ENCODE peak calls at places on chromosome 13, in six cellular contexts. S, I, A, Z, W and Q are unnamed samples.

GRCh38 chr13:20197361-20197834 is 4.7 kb upstream of the GJB2 start:
- DNase-seq in I (peak; percentile 53), W (peak; percentile 56), S (peak; percentile 83), A (no peak), Z (peak; percentile 59), Q (peak; percentile 86)

GRCh38 chr13:113451951-113452421 is 1.3 kb downstream of the ADPRHL1 start:
- DNase-seq in W (no peak), Z (no peak), S (no peak), I (no peak), A (no peak), Q (no peak)

GRCh38 chr13:38785490-38785889 is 98.6 kb downstream of the FREM2 start:
- DNase-seq in W (no peak), Z (no peak), A (no peak), I (no peak), S (no peak), Q (no peak)

GRCh38 chr13:46015374-46015773 is 37.2 kb downstream of the ZC3H13 start:
- DNase-seq in W (no peak), S (no peak), I (no peak), A (no peak), Z (no peak), Q (no peak)

GRCh38 chr13:111515648-111516047 is 195.2 kb downstream of the TEX29 start:
- DNase-seq in W (no peak), S (no peak), Z (no peak), I (no peak), A (no peak), Q (no peak)

GRCh38 chr13:113978741-113979481 is 5.0 kb upstream of the C13orf46 start:
- DNase-seq in Z (no peak), W (no peak), S (no peak), A (no peak), I (no peak), Q (no peak)

GRCh38 chr13:95067303-95067702 is 233.9 kb downstream of the ABCC4 start:
- DNase-seq in A (no peak), I (no peak), S (peak; percentile 61), Z (no peak), W (peak; percentile 46), Q (no peak)

GRCh38 chr13:20901668-20902437 is 693 bp downstream of the XPO4 start:
- DNase-seq in S (peak; percentile 55), A (no peak), W (peak; percentile 13), Z (peak; percentile 47), I (peak; percentile 74), Q (peak; percentile 82)

GRCh38 chr13:103328899-103329298 is 262.7 kb upstream of the SLC10A2 start:
- DNase-seq in Z (no peak), I (no peak), A (no peak), S (no peak), W (no peak), Q (no peak)

GRCh38 chr13:40533072-40533471 is 133.4 kb downstream of the FOXO1 start:
- DNase-seq in Z (no peak), I (no peak), W (no peak), S (no peak), A (no peak), Q (no peak)

GRCh38 chr13:40534456-40534855 is 132.0 kb downstream of the FOXO1 start:
- DNase-seq in S (no peak), A (no peak), I (no peak), W (no peak), Z (no peak), Q (no peak)

GRCh38 chr13:40536443-40537113 is 129.9 kb downstream of the FOXO1 start:
- DNase-seq in Z (no peak), I (no peak), S (peak; percentile 12), W (no peak), A (peak; percentile 11), Q (peak; percentile 86)

GRCh38 chr13:40537146-40537895 is 129.1 kb downstream of the FOXO1 start:
- DNase-seq in Z (no peak), I (no peak), S (no peak), W (no peak), A (no peak), Q (no peak)

DNA sequence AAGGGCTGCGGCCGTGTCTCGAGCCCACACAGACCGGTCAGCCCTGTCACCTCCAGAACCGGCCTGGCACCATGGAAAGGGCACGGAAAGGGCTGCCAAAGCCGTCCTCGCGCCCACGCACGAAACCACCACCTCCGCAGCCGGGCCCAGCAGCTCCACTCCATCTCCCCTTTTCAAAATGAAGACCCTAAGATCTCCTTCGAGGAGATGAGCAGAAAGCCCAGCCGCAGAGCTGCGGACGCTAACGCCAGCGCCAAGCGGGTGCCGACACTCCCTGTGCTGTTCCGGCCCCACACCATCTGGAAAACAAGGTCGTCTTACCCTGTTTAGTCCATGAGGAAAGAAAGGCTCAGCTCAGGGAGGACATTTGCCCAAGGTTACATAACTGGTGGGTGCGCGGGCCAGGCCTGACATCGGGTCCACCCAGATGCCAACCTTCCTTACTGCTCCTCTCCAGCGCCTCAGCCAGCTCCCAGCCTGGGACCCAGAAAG is 131.1 kb downstream of the FOXO1 start:
- DNase-seq in I (no peak), S (no peak), A (no peak), Z (no peak), W (no peak), Q (no peak)
- H3K4me2 ChIP-seq in I (no peak overlapping the region), S (no peak overlapping the region), A (no peak overlapping the region), Z (no peak overlapping the region), W (no peak overlapping the region), Q (no peak overlapping the region)

DNA sequence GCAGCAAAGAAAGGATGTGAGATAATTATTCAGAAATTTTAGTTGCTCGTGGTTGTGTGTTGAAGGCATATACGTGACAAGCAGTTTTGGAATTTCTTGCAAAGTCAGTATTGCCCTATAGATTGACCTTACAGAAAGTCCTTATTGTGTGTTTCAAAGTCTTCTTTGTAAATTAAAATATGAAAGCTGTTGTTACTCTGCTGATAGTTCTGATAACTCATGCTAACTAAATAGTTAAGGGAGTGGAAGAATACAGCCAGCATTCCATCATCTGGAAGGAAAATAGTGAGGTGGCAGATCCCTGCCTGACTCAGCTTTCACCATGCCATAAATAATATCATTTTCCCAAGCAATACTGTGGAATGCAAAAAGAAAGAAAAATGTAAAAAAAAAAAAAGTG is 27.2 kb downstream of the WASF3 start:
- DNase-seq in Z (no peak), A (no peak), I (no peak), S (peak; percentile 18), W (peak; percentile 85), Q (no peak)
- H3K4me2 ChIP-seq in Z (peak overlapping the region; percentile 56), A (no peak overlapping the region), I (peak overlapping the region; percentile 64), S (no peak overlapping the region), W (peak overlapping the region; percentile 71), Q (no peak overlapping the region)

GRCh38 chr13:75016225-75016624 is 465.7 kb downstream of the TBC1D4 start:
- DNase-seq in S (peak; percentile 58), W (no peak), A (no peak), Z (no peak), I (no peak), Q (no peak)

DNA sequence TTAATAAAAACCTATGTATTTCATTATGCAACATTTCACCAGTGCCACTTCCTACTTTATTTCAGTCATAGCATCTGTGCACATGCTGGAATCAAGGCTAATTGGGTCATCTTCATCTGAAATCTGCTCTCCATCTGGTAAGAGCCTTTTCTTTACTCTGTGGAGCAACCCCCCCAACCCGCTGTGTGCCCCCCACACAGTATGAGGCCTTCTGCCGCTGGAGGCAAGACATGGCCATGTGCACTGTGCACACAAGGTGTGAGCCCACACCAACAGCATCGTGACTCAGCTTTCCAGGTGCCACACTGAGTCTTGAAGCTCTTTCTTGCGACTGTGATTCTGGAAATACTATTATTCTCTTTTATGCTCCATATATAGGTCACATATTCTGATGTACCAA is 471.0 kb downstream of the TBC1D4 start:
- DNase-seq in A (no peak), I (no peak), W (no peak), Z (peak; percentile 5), S (no peak), Q (no peak)
- H3K4me2 ChIP-seq in A (no peak overlapping the region), I (no peak overlapping the region), W (no peak overlapping the region), Z (no peak overlapping the region), S (no peak overlapping the region), Q (no peak overlapping the region)

DNA sequence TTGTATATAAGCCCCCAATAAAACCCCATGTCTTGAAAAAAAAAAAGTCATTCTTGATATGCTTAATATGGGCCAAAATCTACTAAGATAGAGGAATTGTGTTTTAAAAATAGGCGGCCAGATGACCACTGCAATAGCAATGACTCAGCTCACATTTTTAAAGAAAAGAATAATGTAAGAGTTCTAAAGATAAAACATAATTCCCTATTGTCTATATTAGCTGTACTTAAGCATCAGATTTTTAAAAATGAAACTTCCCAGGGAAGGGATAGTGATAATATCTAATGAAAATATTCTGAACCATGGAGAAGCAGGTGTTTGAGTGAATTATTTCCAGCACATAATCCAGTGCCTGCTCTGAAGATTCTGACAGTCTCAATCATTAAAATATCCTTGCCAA is 31.7 kb downstream of the EFNB2 start:
- DNase-seq in Z (no peak), S (no peak), I (no peak), A (no peak), W (peak; percentile 34), Q (no peak)
- H3K4me2 ChIP-seq in Z (peak overlapping the region; percentile 47), S (no peak overlapping the region), I (no peak overlapping the region), A (no peak overlapping the region), W (no peak overlapping the region), Q (no peak overlapping the region)

GRCh38 chr13:68551701-68552522 is 1321.8 kb upstream of the PCDH9 start:
- DNase-seq in I (no peak), W (no peak), Z (no peak), S (peak; percentile 10), A (no peak), Q (no peak)
- H3K4me2 ChIP-seq in I (no peak overlapping the region), W (no peak overlapping the region), Z (peak overlapping the region; percentile 33), S (peak overlapping the region; percentile 10), A (no peak overlapping the region), Q (peak overlapping the region; percentile 25)

GRCh38 chr13:79682164-79682563 is 201.2 kb downstream of the NDFIP2 start:
- DNase-seq in A (no peak), W (no peak), Z (no peak), I (no peak), S (no peak), Q (no peak)
- H3K4me2 ChIP-seq in A (no peak overlapping the region), W (no peak overlapping the region), Z (no peak overlapping the region), I (no peak overlapping the region), S (no peak overlapping the region), Q (no peak overlapping the region)